ENCODE peak calls at places on chromosome 6, in six cellular contexts. M is GM13976; W is stimulated activated CD8-positive, alpha-beta memory T cell treated with anti-CD3 and anti-CD28 coated beads, Interleukin-12 subunit alpha, Interleukin-12 subunit beta, amount 100 ng/mL, for 4 hours; E is NCI-H1417; Q is NT2/D1; H is gastrocnemius medialis. L is an unnamed sample.

GRCh38 chr6:40340196-40340595 is 247.0 kb downstream of the LRFN2 start:
- DNase-seq in M (no peak), W (no peak), E (no peak), Q (no peak), H (no peak), L (no peak)

GRCh38 chr6:33772902-33773472 is 15.9 kb downstream of the LEMD2 start:
- DNase-seq in M (no peak), W (no peak), E (no peak), Q (no peak), H (no peak), L (no peak)

GRCh38 chr6:143775326-143775725 is 67.8 kb upstream of the LTV1 start:
- DNase-seq in M (no peak), W (no peak), E (no peak), Q (no peak), H (no peak), L (no peak)

GRCh38 chr6:145904391-145904790 is 59.8 kb downstream of the SHPRH start:
- DNase-seq in M (no peak), W (no peak), E (no peak), Q (no peak), H (no peak), L (no peak)

GRCh38 chr6:35318200-35318844 is 20.7 kb downstream of the DEF6 start:
- DNase-seq in M (no peak), W (no peak), E (peak), Q (peak), H (peak), L (no peak)

GRCh38 chr6:25085761-25086160 is 150.0 kb upstream of the RIPOR2 start:
- DNase-seq in M (no peak), W (no peak), E (no peak), Q (no peak), H (no peak), L (no peak)

GRCh38 chr6:137794510-137795200 is 72.4 kb upstream of the TNFAIP3 start:
- DNase-seq in M (no peak), W (no peak), E (no peak), Q (no peak), H (no peak), L (no peak)

GRCh38 chr6:89411269-89412070 is 603 bp downstream of the RRAGD start:
- DNase-seq in M (peak), W (peak), E (peak), Q (no peak), H (peak), L (peak)

GRCh38 chr6:22147983-22148797 is 148.6 kb downstream of the PRL start:
- DNase-seq in M (no peak), W (no peak), E (peak), Q (no peak), H (no peak), L (no peak)